ENCODE peak calls at places on chromosomes 1 and 21, in seven cellular contexts. U is IMR-90, Q is sigmoid colon, S is cardiac muscle cell, O is right lobe of liver, T is HCT116, R is tibial artery. K is an unnamed sample.
A peak's percentile ranks its signal among the peaks of the same experiment; 100 is the strongest.

GRCh38 chr1:159005676-159006075 is 4.0 kb upstream of the IFI16 start:
- DNase-seq in T (no peak), U (no peak), S (peak; percentile 2), R (no peak), Q (no peak), O (no peak), K (no peak)

GRCh38 chr1:37064059-37064458 is 29.7 kb upstream of the GRIK3 start:
- DNase-seq in Q (no peak), T (no peak), U (no peak), O (no peak), S (no peak), R (no peak), K (no peak)

GRCh38 chr1:182604128-182604834 is at the start of gene RGS16:
- DNase-seq in S (peak; percentile 93), U (peak; percentile 62), R (peak; percentile 97), T (peak; percentile 84), Q (peak; percentile 96), O (peak; percentile 96), K (peak; percentile 98)

GRCh38 chr21:38798481-38798882 is 7.2 kb upstream of the ETS2 start:
- DNase-seq in Q (no peak), U (no peak), R (no peak), O (no peak), S (peak; percentile 35), T (peak; percentile 87), K (peak; percentile 91)

GRCh38 chr1:211938473-211939080 is 96.8 kb downstream of the INTS7 start:
- DNase-seq in S (no peak), T (no peak), R (no peak), O (no peak), Q (no peak), U (no peak), K (no peak)

GRCh38 chr1:195608883-195609282 is 999.4 kb downstream of the KCNT2 start:
- DNase-seq in R (no peak), S (no peak), O (no peak), Q (no peak), T (no peak), U (no peak), K (no peak)

GRCh38 chr1:67604778-67605177 is 80.2 kb upstream of the GADD45A start:
- DNase-seq in T (no peak), O (no peak), U (no peak), S (peak; percentile 32), R (no peak), Q (no peak), K (no peak)

GRCh38 chr1:162388083-162388594 is 6.6 kb downstream of the C1orf226 start:
- DNase-seq in T (no peak), U (no peak), R (peak; percentile 27), O (no peak), Q (no peak), S (no peak), K (no peak)

GRCh38 chr1:247357781-247358211 is 26.1 kb upstream of the ZNF496 start:
- DNase-seq in S (no peak), R (no peak), Q (no peak), O (no peak), T (no peak), U (peak; percentile 94), K (no peak)

GRCh38 chr1:32742956-32743355 is 40.4 kb upstream of the SYNC start:
- DNase-seq in Q (no peak), T (no peak), R (no peak), U (no peak), S (no peak), O (no peak), K (peak; percentile 63)

GRCh38 chr1:167629681-167630567 is at the start of gene RCSD1:
- DNase-seq in O (peak; percentile 58), R (no peak), T (no peak), S (peak; percentile 79), Q (no peak), U (no peak), K (peak; percentile 84)

GRCh38 chr1:2271841-2272655 is 43.9 kb downstream of the SKI start:
- DNase-seq in Q (no peak), R (no peak), S (no peak), U (no peak), O (peak; percentile 81), T (no peak), K (peak; percentile 63)

GRCh38 chr1:67031848-67032247 is 22.1 kb downstream of the SLC35D1 start:
- DNase-seq in Q (no peak), R (no peak), T (no peak), S (no peak), O (no peak), U (no peak), K (no peak)

GRCh38 chr1:168582690-168583325 is 6.4 kb downstream of the XCL1 start:
- DNase-seq in Q (no peak), O (no peak), S (no peak), U (peak; percentile 8), R (no peak), T (no peak), K (no peak)

GRCh38 chr21:17679002-17679600 is 66.4 kb upstream of the BTG3 start:
- DNase-seq in Q (no peak), O (no peak), U (peak; percentile 71), T (peak; percentile 37), R (no peak), S (peak; percentile 75), K (no peak)

GRCh38 chr1:87404306-87404705 is 75.6 kb downstream of the LMO4 start:
- DNase-seq in S (no peak), Q (no peak), O (no peak), T (no peak), R (no peak), U (no peak), K (no peak)

GRCh38 chr1:54331091-54331772 is 75.0 kb downstream of the SSBP3 start:
- DNase-seq in Q (no peak), R (no peak), T (no peak), U (peak; percentile 71), S (no peak), O (no peak), K (no peak)

GRCh38 chr21:41133896-41134522 is 34.0 kb upstream of the BACE2 start:
- DNase-seq in U (peak; percentile 54), S (peak; percentile 48), R (no peak), Q (no peak), O (no peak), T (peak; percentile 39), K (peak; percentile 1)

GRCh38 chr1:31005198-31005597 is 60.3 kb downstream of the PUM1 start:
- DNase-seq in Q (no peak), U (no peak), S (no peak), O (no peak), R (no peak), T (no peak), K (no peak)
- H3K36me3 ChIP-seq in Q (no peaks in the 10 kb centered on the region), U (peaks cover 16% of the 10 kb centered on the region), S (peaks cover 26% of the 10 kb centered on the region), O (peaks cover 15% of the 10 kb centered on the region), R (peaks cover 29% of the 10 kb centered on the region), T (peaks cover 21% of the 10 kb centered on the region), K (peaks cover 5% of the 10 kb centered on the region)

DNA sequence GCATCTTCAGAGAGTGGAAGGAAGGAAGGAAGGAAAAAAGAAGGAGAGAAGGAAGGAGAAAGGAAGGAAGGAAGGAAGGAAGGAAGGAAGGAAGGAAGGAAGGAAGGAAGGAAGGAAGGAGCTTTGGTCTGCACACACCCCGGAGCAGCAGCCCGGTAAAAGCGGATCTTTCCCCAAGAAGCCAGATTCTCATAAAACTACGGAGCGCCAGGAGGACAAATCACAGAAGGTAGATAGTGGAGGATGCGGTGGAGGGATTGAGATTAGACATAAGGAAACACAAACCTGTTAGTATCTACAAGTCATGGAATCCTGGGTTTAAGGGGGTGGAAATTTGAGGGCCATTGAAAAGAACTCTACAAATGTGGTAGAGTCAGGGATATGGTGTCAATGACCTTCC is 36.7 kb downstream of the PAX7 start:
- DNase-seq in O (no peak), T (no peak), Q (no peak), S (no peak), R (no peak), U (no peak), K (no peak)
- TF ChIP-seq CTCF in O (no peak), T (no peak), Q (no peak), S (no peak), R (no peak), U (no peak), K (no peak)

GRCh38 chr1:215637041-215637573 is 70.0 kb downstream of the KCTD3 start:
- DNase-seq in O (peak; percentile 77), S (no peak), R (peak; percentile 85), Q (peak; percentile 87), U (peak; percentile 94), T (no peak), K (no peak)
- H3K4me3 ChIP-seq in O (peak overlapping the region; percentile 15), S (no peak overlapping the region), R (peak overlapping the region; percentile 29), Q (no peak overlapping the region), U (no peak overlapping the region), T (no peak overlapping the region), K (no peak overlapping the region)

GRCh38 chr1:179055930-179056329 is 25.9 kb upstream of the TOR3A start:
- DNase-seq in U (no peak), Q (no peak), R (no peak), S (no peak), T (no peak), O (no peak), K (no peak)

GRCh38 chr1:179061360-179062282 is 20.2 kb upstream of the TOR3A start:
- DNase-seq in O (no peak), R (no peak), Q (no peak), U (no peak), T (no peak), S (no peak), K (no peak)

GRCh38 chr1:179058343-179059184 is 23.3 kb upstream of the TOR3A start:
- DNase-seq in O (no peak), Q (no peak), R (no peak), U (no peak), T (no peak), S (no peak), K (no peak)

GRCh38 chr1:179053486-179053885 is 27.8 kb downstream of the FAM20B start:
- DNase-seq in Q (no peak), O (no peak), S (no peak), R (no peak), U (no peak), T (no peak), K (no peak)

GRCh38 chr1:179059185-179059483 is 22.7 kb upstream of the TOR3A start:
- DNase-seq in Q (no peak), U (no peak), R (no peak), S (no peak), T (no peak), O (no peak), K (no peak)
- H3K36me3 ChIP-seq in Q (no peaks in the 10 kb centered on the region), U (peaks cover 4% of the 10 kb centered on the region), R (peaks cover 33% of the 10 kb centered on the region), S (no peaks in the 10 kb centered on the region), T (peaks cover 2% of the 10 kb centered on the region), O (peaks cover 1% of the 10 kb centered on the region), K (peaks cover 8% of the 10 kb centered on the region)

DNA sequence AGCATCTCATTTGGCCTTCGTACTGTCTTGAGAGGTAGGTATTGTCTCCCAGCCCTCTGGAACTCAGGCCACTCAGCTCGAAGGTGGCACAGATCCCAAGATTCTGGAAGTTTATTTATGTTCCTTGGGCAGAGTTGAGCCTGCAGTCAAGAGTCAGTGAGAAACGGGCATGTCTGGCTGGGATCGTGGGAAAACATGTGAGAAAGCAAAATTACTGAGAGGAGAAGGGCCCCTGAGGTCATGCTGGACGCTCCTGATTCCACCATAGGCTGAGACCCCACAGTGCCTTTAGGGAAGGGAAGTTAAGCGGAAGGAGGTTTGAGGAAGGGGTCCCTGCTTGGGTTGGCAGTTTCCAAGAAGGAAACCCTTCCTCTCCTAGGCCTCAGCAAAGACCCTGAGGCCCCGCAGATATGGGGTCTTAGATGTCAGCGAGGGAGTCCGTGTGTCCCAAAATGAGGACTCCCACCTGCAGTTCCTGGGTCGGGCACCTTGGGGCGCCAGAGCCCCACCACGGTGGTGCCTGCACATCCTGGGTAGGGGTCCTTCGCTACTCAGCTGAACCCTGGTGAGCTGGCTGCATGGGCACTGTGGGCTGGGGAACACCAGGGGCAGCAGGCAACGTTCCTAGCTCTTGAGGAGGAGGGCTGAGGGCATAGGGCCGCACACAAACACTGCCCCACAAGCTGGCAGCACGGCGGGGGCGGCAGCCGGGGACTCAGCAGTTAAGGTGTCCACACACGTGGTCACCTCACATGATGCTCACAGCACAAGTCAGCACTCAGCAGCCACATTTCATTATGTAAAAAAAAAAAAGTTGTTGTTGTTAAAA is 12.3 kb upstream of the SEMA4A start:
- DNase-seq in S (peak; percentile 61), O (no peak), R (peak; percentile 89), U (peak; percentile 48), T (no peak), Q (no peak), K (peak; percentile 85)
- TF ChIP-seq CTCF in S (peak; percentile 62), O (peak; percentile 46), R (peak; percentile 56), U (peak; percentile 46), T (peak; percentile 81), Q (peak; percentile 44), K (peak; percentile 47)